ENCODE peak calls at places on chromosomes 16 and 17, in five cellular contexts. R is HCT116, L is transverse colon, S is esophagus muscularis mucosa, E is H1. F is an unnamed sample.

GRCh38 chr16:20995711-20996110 is 95.1 kb downstream of the LYRM1 start:
- DNase-seq in R (no peak), L (no peak), S (peak), E (no peak), F (no peak)

GRCh38 chr17:35119370-35120185 is at the start of gene RAD51D:
- DNase-seq in E (peak), S (no peak), L (peak), R (peak), F (no peak)

GRCh38 chr16:71542377-71542776 is 16.2 kb downstream of the CHST4 start:
- DNase-seq in R (peak), E (no peak), L (peak), S (no peak), F (no peak)

GRCh38 chr17:48240562-48241130 is 133.1 kb downstream of the SNX11 start:
- DNase-seq in E (no peak), R (peak), S (no peak), L (no peak), F (no peak)

GRCh38 chr17:48901241-48901640 is 7.0 kb upstream of the UBE2Z start:
- DNase-seq in L (no peak), E (no peak), R (no peak), S (no peak), F (no peak)

GRCh38 chr17:5780476-5780875 is 196.2 kb upstream of the NLRP1 start:
- DNase-seq in R (peak), S (no peak), L (no peak), E (no peak), F (no peak)

GRCh38 chr17:10226930-10227695 is 28.7 kb upstream of the GAS7 start:
- DNase-seq in E (peak), R (peak), L (peak), S (no peak), F (no peak)

GRCh38 chr17:73820686-73821448 is 176.6 kb upstream of the SDK2 start:
- DNase-seq in L (peak), R (no peak), E (peak), S (no peak), F (no peak)

DNA sequence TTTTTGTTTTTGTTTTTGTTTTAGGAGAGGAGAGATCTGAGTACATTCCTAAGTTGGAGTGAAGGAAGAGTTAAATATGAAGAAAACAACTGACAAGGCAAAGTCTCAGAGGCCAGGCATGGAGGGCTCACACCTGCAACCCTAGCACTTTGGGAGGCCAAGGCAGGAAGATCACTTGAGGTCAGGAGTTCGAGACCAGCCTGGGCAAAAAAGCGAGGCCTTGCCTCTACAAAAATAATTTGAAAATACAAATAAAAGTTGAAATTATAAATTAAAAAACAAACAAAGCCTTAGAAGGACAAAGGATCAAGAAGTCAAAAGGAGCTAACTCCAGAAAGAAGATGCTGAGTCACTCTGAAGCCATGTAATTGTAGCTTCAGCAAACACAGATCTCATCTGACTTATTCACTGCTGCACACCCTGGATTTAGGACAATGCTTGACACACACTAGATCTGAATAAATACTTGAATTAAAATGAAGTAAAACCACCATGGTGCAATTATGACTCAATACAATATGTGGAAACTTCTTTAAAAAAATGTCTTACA is 9.1 kb downstream of the CEP20 start:
- DNase-seq in S (no peak), L (no peak), E (no peak), R (no peak), F (no peak)
- H3K27ac ChIP-seq in S (peak), L (no peak), E (no peak), R (peak), F (peak)

DNA sequence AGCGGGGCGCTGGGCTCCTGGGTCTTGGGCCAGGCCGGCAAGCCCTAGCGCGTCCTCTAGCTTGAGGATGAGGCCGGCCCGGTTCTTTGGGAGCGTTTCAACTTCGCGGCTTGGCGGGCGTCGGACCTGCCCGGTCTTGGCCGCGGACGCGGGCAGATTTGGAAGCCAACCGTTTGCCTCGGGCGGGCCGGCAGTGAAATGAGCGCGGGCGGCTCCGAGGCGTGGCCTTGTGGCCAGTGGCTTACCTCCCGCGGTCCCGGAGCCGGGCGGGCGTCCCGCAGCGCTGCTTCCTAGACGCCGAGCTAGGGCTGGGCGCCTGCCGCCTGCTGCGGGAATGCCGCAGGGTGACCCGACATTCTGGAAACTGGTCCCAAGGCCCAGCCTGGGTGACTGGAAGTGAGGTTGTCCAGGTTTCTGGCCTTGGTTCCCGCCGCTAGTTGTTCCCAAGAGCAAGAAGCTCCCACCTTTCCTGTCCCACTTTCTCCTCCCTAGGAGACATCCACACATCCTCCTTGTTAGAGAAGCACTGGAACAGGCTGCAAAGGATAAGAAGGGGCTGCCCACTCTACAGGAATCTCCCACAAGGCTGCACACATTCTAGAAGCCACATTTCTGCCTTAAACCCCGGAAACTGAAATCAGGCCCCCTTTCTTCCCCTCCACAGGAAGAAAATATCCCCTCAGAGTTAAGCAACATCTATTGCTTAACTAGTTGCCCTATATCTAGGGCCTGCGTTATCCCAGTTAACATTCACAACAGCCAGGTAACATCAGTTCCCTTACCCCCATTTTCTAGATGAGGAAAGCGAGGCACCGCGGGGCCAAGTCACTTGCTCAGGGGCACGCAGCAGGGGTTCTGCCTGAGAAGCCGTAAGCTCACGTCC is 4.5 kb upstream of the CBX8 start:
- DNase-seq in L (peak), E (no peak), S (no peak), R (peak), F (no peak)
- TF ChIP-seq POLR2AphosphoS5 in L (no peak), E (no peak), S (no peak), R (no peak), F (no peak)

GRCh38 chr17:42388381-42389134 is at the start of gene STAT3:
- DNase-seq in E (peak), R (peak), S (peak), L (peak), F (peak)

GRCh38 chr17:42389902-42390301 is 1.7 kb upstream of the STAT3 start:
- DNase-seq in R (no peak), E (no peak), L (no peak), S (no peak), F (no peak)

GRCh38 chr17:42387663-42388380 is 420 bp downstream of the STAT3 start:
- DNase-seq in L (peak), R (no peak), E (no peak), S (no peak), F (no peak)

GRCh38 chr17:42387221-42387657 is 1.0 kb downstream of the STAT3 start:
- DNase-seq in E (no peak), R (no peak), L (no peak), S (no peak), F (peak)

GRCh38 chr17:42389135-42389417 is 834 bp upstream of the STAT3 start:
- DNase-seq in L (no peak), R (no peak), S (no peak), E (no peak), F (no peak)
- H3K27ac ChIP-seq in L (peak), R (peak), S (peak), E (peak), F (peak)

GRCh38 chr17:81708739-81709185 is 3.3 kb upstream of the SLC25A10 start:
- DNase-seq in R (no peak), S (no peak), E (no peak), L (no peak), F (no peak)
- TF ChIP-seq POLR2AphosphoS5 in R (peak), S (no peak), E (no peak), L (no peak), F (peak)

GRCh38 chr16:85026696-85027095 is 899 bp upstream of the KIAA0513 start:
- DNase-seq in L (no peak), E (no peak), S (no peak), R (no peak), F (no peak)
- H3K27ac ChIP-seq in L (peak), E (no peak), S (peak), R (no peak), F (no peak)

DNA sequence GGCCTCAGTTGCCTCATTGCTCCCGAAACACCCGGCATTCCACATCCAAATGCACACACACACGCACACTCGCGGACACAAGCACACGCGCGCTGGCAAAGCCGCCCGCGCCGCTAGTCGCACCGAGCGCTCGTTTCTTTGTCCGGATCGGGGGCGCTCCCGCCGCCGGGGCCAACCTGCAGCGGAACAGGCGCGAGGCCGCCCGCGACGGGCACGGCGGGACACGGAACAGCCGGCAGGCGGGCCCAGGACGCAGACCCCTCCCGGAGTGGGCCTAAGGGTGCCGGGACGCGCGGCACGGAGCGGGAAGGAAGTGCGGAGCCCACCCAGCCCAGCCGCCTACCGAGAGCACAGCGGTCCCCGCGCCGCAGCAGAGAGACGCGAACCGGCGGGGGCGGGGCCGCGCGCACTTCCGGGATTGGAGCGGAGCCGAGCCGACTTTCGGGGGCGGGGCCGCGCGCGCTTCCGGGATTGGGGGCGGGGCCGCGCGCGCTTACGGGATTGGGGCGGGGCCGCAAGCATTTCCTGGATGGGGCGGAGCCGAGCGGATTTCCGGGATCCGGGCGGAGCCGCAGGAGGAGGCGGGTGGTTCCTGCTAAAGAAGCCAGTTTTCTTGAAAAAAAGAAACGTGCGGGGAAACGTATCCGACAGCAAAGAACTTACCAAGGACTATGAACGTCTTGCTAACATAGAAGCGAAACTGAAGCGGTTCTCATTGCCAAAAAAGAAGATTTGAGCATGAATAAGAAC is at the start of gene CYBC1:
- DNase-seq in E (no peak), S (peak), L (peak), R (peak), F (no peak)
- TF ChIP-seq POLR2AphosphoS5 in E (peak), S (peak), L (peak), R (peak), F (peak)

GRCh38 chr17:7549401-7550055 is 670 bp downstream of the TNFSF12 start:
- DNase-seq in E (no peak), L (peak), R (no peak), S (no peak), F (no peak)

GRCh38 chr17:7551396-7551795 is 2.5 kb downstream of the TNFSF12 start:
- DNase-seq in L (no peak), E (no peak), R (no peak), S (no peak), F (no peak)

GRCh38 chr17:7552621-7553051 is 3.8 kb downstream of the TNFSF12 start:
- DNase-seq in L (peak), S (no peak), E (no peak), R (no peak), F (no peak)

GRCh38 chr17:7550359-7550758 is 1.5 kb downstream of the TNFSF12 start:
- DNase-seq in E (no peak), L (no peak), R (no peak), S (no peak), F (no peak)

DNA sequence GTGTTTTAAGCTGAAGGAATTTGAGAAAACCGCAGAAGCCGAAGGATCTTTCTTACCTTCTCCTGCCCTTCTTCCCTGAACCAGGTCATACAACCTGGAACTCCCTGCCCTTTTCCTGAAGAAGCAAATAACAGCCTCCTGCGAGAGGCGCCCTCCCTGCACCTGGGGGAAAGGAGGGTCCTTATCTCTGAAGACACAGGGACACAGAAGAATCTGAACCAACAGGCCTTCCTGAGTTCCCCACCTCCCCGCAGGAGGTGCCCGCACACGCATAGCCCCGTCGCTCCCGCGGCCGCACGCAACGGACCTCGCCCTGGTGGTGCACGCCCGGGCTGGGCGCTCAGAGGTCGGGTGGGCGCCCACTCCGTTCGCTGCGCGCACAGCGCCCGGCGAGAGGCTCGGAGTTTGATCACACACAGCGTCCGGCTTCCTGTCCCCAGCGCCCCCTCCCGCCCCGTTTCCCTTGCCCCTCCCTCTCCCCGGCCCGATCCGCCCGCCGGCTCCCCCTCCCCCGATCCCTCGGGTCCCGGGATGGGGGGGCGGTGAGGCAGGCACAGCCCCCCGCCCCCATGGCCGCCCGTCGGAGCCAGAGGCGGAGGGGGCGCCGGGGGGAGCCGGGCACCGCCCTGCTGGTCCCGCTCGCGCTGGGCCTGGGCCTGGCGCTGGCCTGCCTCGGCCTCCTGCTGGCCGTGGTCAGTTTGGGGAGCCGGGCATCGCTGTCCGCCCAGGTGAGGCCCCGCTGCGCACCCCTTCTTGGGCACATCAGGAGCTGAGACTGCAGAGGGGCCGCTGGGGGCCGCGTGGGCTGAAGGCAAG is at the start of gene TNFSF12:
- DNase-seq in L (peak), S (no peak), R (no peak), E (no peak), F (no peak)
- H3K27ac ChIP-seq in L (peak), S (peak), R (peak), E (no peak), F (no peak)

GRCh38 chr17:80034654-80034976 is 1.1 kb downstream of the TBC1D16 start:
- DNase-seq in E (no peak), S (no peak), L (no peak), R (no peak), F (no peak)

GRCh38 chr17:80034977-80035686 is 540 bp downstream of the TBC1D16 start:
- DNase-seq in E (no peak), S (no peak), L (peak), R (no peak), F (no peak)

GRCh38 chr17:80035687-80035936 is at the start of gene TBC1D16:
- DNase-seq in S (no peak), R (no peak), L (no peak), E (no peak), F (no peak)

GRCh38 chr17:80036715-80037477 is 454 bp downstream of the CCDC40 start:
- DNase-seq in E (no peak), S (no peak), R (no peak), L (peak), F (no peak)

GRCh38 chr17:80035937-80036714 is at the start of gene CCDC40:
- DNase-seq in L (peak), R (peak), E (no peak), S (peak), F (no peak)
- TF ChIP-seq POLR2AphosphoS5 in L (peak), R (peak), E (peak), S (peak), F (peak)

GRCh38 chr17:7897773-7898172 is 9.2 kb downstream of the CHD3 start:
- DNase-seq in E (no peak), S (no peak), R (no peak), L (peak), F (no peak)
- H3K27ac ChIP-seq in E (no peak), S (no peak), R (no peak), L (no peak), F (no peak)

DNA sequence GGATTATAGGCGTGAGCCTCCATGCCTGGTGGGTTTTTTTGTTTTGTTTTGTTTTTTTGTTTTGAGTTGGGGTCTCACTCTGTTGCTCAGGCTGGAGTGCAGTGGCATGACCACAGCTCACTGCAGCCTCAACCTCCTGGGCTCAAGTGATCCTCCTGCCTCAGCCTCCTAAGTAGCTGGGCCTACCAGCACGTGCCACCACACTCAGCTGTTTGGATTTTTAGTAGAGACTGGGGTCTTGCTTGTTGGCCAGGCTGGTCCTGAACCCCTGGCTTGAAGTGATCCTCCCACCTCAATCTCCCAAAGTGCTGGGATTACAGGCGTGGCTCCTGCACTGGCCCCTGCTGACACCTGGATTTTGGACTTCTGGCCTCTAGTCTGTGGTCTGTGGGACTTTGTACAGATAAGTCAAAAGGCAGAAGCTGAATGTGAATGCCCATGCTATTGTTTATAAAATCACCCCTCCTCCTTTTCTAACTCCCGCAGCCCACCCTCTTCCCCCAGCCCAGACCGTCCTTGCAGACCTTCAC is 5.7 kb downstream of the SNAI3 start:
- DNase-seq in S (no peak), R (no peak), L (no peak), E (no peak), F (no peak)
- TF ChIP-seq POLR2AphosphoS5 in S (no peak), R (no peak), L (no peak), E (no peak), F (no peak)